ENCODE peak calls at places on chromosomes 16 and 17, in six cellular contexts. U is HCT116, W is K562, Z is GM12878, L is H1, A is HepG2. F is an unnamed sample.

GRCh38 chr16:27776556-27776955 is 226.6 kb downstream of the KATNIP start:
- DNase-seq in U (no peak), W (no peak), Z (no peak), L (no peak), A (no peak), F (no peak)

GRCh38 chr17:68378202-68379149 is 78.8 kb downstream of the WIPI1 start:
- DNase-seq in U (peak; percentile 63), W (no peak), Z (no peak), L (peak; percentile 60), A (peak; percentile 100), F (peak; percentile 27)

GRCh38 chr16:66248096-66248495 is 118.4 kb upstream of the CDH5 start:
- DNase-seq in U (no peak), W (no peak), Z (no peak), L (no peak), A (no peak), F (no peak)

GRCh38 chr16:51849715-51850114 is 697.2 kb downstream of the TOX3 start:
- DNase-seq in U (no peak), W (no peak), Z (no peak), L (no peak), A (no peak), F (no peak)

GRCh38 chr17:42111901-42112551 is 488 bp downstream of the DHX58 start:
- DNase-seq in U (no peak), W (no peak), Z (no peak), L (no peak), A (no peak), F (no peak)

GRCh38 chr17:42287305-42288077 is 807 bp upstream of the STAT5A start:
- DNase-seq in U (no peak), W (no peak), Z (peak; percentile 40), L (no peak), A (no peak), F (no peak)

GRCh38 chr17:49787932-49788442 is 494 bp upstream of the KAT7 start:
- DNase-seq in U (no peak), W (no peak), Z (no peak), L (peak; percentile 52), A (no peak), F (no peak)

GRCh38 chr16:711548-712320 is 3.2 kb upstream of the METRN start:
- DNase-seq in U (no peak), W (peak; percentile 88), Z (no peak), L (peak; percentile 95), A (no peak), F (peak; percentile 70)

GRCh38 chr17:43722269-43722619 is 36.3 kb downstream of the SOST start:
- DNase-seq in U (no peak), W (no peak), Z (no peak), L (no peak), A (no peak), F (no peak)

GRCh38 chr17:71505200-71505599 is 615.6 kb upstream of the SOX9 start:
- DNase-seq in U (no peak), W (no peak), Z (no peak), L (no peak), A (no peak), F (no peak)

GRCh38 chr17:21774263-21774662 is 81.9 kb downstream of the KCNJ18 start:
- DNase-seq in U (no peak), W (no peak), Z (no peak), L (no peak), A (no peak), F (no peak)

GRCh38 chr17:57993471-57994365 is 5.7 kb upstream of the VEZF1 start:
- DNase-seq in U (no peak), W (no peak), Z (no peak), L (no peak), A (peak; percentile 77), F (no peak)

GRCh38 chr16:66687906-66688625 is 8.5 kb downstream of the CMTM4 start:
- DNase-seq in U (no peak), W (peak; percentile 51), Z (no peak), L (no peak), A (peak; percentile 52), F (no peak)

GRCh38 chr17:1577186-1577585 is 14.6 kb upstream of the PITPNA start:
- DNase-seq in U (no peak), W (no peak), Z (no peak), L (no peak), A (peak; percentile 57), F (no peak)

GRCh38 chr16:12771341-12771798 is 32.3 kb downstream of the CPPED1 start:
- DNase-seq in U (no peak), W (no peak), Z (no peak), L (no peak), A (peak; percentile 52), F (no peak)

GRCh38 chr17:160336-160735 is 21.1 kb downstream of the DOC2B start:
- DNase-seq in U (no peak), W (no peak), Z (no peak), L (no peak), A (no peak), F (no peak)

GRCh38 chr16:85375282-85375681 is 237.8 kb upstream of the GSE1 start:
- DNase-seq in U (no peak), W (no peak), Z (no peak), L (no peak), A (no peak), F (no peak)

GRCh38 chr16:85379041-85380001 is 233.8 kb upstream of the GSE1 start:
- DNase-seq in U (no peak), W (peak; percentile 56), Z (no peak), L (no peak), A (no peak), F (no peak)

GRCh38 chr16:85376292-85377095 is 236.6 kb upstream of the GSE1 start:
- DNase-seq in U (no peak), W (no peak), Z (no peak), L (no peak), A (no peak), F (no peak)

GRCh38 chr16:85378145-85379040 is 234.7 kb upstream of the GSE1 start:
- DNase-seq in U (no peak), W (no peak), Z (no peak), L (no peak), A (no peak), F (no peak)

DNA sequence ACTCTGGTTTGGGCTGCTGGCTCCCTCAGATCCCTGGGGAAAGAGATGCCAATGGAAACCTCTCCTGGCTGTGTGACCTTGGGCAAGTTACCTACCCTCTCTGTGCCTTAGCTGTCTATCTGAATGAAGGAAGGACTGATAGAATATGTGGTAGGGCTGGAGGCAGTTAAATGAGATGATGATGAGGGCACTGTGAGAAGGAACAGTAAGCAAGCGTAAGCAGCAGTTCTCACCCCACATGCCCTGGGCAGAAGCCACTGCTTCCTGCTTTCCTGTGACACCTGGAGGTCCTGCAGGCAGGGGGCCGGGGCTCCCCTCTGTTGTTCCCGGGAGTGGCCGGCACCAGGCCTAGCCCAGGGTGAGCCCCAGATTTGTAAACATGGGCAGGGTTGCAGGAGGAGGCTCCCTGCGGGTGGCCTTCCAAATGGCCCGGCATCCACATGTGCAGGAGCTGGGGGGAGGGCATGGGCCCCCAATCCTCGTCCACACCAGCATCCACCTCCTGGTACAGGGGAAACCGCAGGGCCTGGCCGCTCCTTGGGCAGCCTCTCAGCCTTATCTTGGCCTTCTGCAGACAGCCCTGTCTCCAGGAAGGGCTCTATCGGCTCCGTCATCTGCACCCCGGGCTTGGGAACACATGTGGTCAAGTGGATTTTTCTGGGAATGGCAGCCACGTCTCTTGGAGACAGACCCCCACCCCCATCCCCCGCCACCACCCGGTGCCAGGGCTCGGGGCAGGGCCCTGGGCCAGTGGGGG is 235.6 kb upstream of the GSE1 start:
- DNase-seq in U (no peak), W (peak; percentile 86), Z (no peak), L (no peak), A (no peak), F (no peak)
- TF ChIP-seq ZNF274 in U (no peak), W (no peak), Z (no peak), L (no peak), A (no peak), F (no peak)

GRCh38 chr16:48813485-48813884 is 203.5 kb upstream of the N4BP1 start:
- DNase-seq in U (no peak), W (no peak), Z (no peak), L (no peak), A (no peak), F (no peak)
- TF ChIP-seq ZNF274 in U (no peak), W (no peak), Z (no peak), L (no peak), A (no peak), F (no peak)

GRCh38 chr16:15601212-15601879 is 41.6 kb downstream of the MARF1 start:
- DNase-seq in U (no peak), W (no peak), Z (no peak), L (peak; percentile 65), A (no peak), F (peak; percentile 48)

GRCh38 chr16:15598648-15599190 is 44.2 kb downstream of the MARF1 start:
- DNase-seq in U (no peak), W (no peak), Z (no peak), L (no peak), A (no peak), F (no peak)

GRCh38 chr16:15597135-15597534 is 45.8 kb downstream of the MARF1 start:
- DNase-seq in U (no peak), W (no peak), Z (no peak), L (no peak), A (no peak), F (no peak)

GRCh38 chr16:15597822-15598647 is 44.9 kb downstream of the MARF1 start:
- DNase-seq in U (no peak), W (no peak), Z (no peak), L (no peak), A (no peak), F (no peak)

GRCh38 chr16:15599303-15600070 is 43.5 kb downstream of the MARF1 start:
- DNase-seq in U (no peak), W (no peak), Z (no peak), L (no peak), A (no peak), F (no peak)
- TF ChIP-seq ZNF274 in U (no peak), W (no peak), Z (no peak), L (no peak), A (no peak), F (no peak)

DNA sequence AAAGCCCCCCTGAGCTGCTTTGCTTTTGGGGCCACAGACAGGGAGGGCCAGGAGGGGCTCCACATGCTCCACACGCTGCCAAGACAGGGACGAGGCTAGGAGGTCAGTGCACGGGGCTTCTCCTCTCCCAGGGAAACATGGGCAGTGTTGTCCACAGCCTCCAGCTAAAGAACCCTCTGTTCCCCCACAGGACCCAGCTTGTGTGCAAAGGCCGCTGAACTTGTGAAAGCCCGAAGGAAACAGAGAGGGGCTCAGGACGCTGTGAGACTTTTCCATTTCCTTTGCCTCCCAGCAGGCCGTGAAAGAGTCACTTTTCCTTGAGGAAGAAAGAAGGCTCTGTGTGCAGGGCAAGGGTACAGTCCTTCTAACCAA is 9.7 kb downstream of the CDRT4 start:
- DNase-seq in U (no peak), W (no peak), Z (no peak), L (no peak), A (no peak), F (no peak)
- TF ChIP-seq ZNF274 in U (no peak), W (no peak), Z (no peak), L (no peak), A (no peak), F (no peak)

DNA sequence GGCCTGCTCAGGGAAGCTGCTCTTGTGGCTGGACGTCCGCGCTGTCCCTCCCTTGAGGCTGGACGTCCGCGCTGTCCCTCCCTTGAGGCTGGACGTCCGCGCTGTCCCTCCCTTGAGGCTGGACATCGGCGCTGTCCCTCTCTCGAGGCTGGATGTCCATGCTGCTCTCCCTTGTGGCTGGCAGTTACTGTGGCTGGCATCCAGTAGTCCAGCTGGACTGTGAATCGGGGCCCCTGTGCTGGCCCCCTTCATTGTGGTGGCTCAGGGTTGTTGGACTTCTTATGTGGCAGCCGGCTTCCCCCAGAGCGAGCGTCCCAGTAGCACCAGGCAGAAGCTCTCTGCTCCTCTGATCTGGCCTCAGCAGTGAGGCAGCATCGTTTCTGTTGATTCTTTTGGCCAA is 141.5 kb downstream of the IRF8 start:
- DNase-seq in U (no peak), W (no peak), Z (no peak), L (no peak), A (no peak), F (no peak)
- TF ChIP-seq ZNF274 in U (no peak), W (no peak), Z (no peak), L (no peak), A (no peak), F (no peak)

GRCh38 chr17:38329284-38329683 is 14.5 kb downstream of the GPR179 start:
- DNase-seq in U (no peak), W (no peak), Z (no peak), L (no peak), A (no peak), F (no peak)
- TF ChIP-seq ZNF274 in U (no peak), W (no peak), Z (no peak), L (no peak), A (no peak), F (no peak)